ENCODE peak calls at places on chromosomes 11 and 22, in ten cellular contexts. D is IMR-90, E is stomach, G is transverse colon, T is tibial nerve, P is spleen, O is heart left ventricle, A is suprapubic skin, N is A549, Q is body of pancreas. L is an unnamed sample.
A peak's percentile ranks its signal among the peaks of the same experiment; 100 is the strongest.

GRCh38 chr11:8363924-8364323 is 100.2 kb upstream of the LMO1 start:
- DNase-seq in T (peak; percentile 24), E (no peak), A (no peak), D (no peak), O (no peak), N (no peak), G (no peak), Q (no peak), P (peak; percentile 52), L (no peak)

GRCh38 chr22:47102648-47103047 is 340.2 kb downstream of the TBC1D22A start:
- DNase-seq in T (no peak), O (no peak), P (no peak), Q (peak; percentile 31), A (peak; percentile 18), G (no peak), N (peak; percentile 10), E (no peak), D (peak; percentile 12), L (no peak)

GRCh38 chr22:45029501-45029900 is 19.7 kb upstream of the PHF21B start:
- DNase-seq in E (no peak), A (no peak), T (no peak), D (no peak), N (no peak), P (no peak), Q (no peak), G (no peak), O (no peak), L (no peak)

GRCh38 chr22:48663297-48663696 is 1164.4 kb downstream of the BRD1 start:
- DNase-seq in A (no peak), E (no peak), O (no peak), P (no peak), Q (no peak), D (no peak), G (no peak), N (peak; percentile 54), T (no peak), L (no peak)

GRCh38 chr11:126416542-126417090 is 61.1 kb downstream of the ST3GAL4 start:
- DNase-seq in O (peak; percentile 92), P (peak; percentile 94), D (peak; percentile 68), T (peak; percentile 76), A (peak; percentile 93), E (peak; percentile 88), G (peak; percentile 90), N (no peak), Q (peak; percentile 84), L (peak; percentile 88)

GRCh38 chr11:128405693-128406364 is 181.5 kb downstream of the ETS1 start:
- DNase-seq in Q (no peak), G (no peak), N (no peak), E (no peak), T (no peak), A (no peak), P (no peak), D (no peak), O (no peak), L (no peak)

GRCh38 chr11:33893711-33894401 is 2.0 kb upstream of the LMO2 start:
- DNase-seq in T (no peak), E (no peak), A (no peak), Q (no peak), N (no peak), D (no peak), G (no peak), O (no peak), P (peak; percentile 85), L (peak; percentile 65)

GRCh38 chr11:116364357-116364756 is 408.4 kb downstream of the BUD13 start:
- DNase-seq in Q (no peak), A (no peak), E (no peak), D (no peak), T (no peak), G (no peak), O (no peak), N (no peak), P (no peak), L (no peak)

DNA sequence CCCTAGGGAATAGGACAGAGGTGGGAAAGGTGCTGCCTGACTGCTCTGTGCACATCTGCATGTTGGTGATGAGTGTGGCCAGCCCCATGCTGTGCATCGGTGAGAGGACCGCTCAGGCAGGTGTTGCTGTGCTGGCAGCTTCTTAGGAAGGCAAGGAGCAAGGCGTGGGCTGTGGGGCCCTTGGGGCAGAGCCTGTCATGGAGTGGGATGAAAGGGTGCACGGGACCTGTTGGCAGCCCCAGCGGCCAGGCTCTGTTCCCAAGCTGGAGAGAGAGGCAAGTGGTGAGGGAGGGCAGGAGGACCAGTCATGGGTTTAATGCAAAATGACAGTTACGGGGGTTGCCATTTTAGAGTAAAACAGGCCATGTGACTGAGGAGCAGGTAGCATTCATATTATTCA is 78.3 kb downstream of the ZBTB16 start:
- DNase-seq in Q (no peak), O (no peak), T (no peak), E (no peak), D (no peak), A (no peak), P (no peak), N (no peak), G (no peak), L (no peak)
- H3K4me1 ChIP-seq in Q (peaks cover 79% of the 10 kb centered on the region), O (peaks cover 98% of the 10 kb centered on the region), T (peaks cover 61% of the 10 kb centered on the region), E (peaks cover 78% of the 10 kb centered on the region), D (no peaks in the 10 kb centered on the region), A (peaks cover 84% of the 10 kb centered on the region), P (peaks cover 66% of the 10 kb centered on the region), N (no peaks in the 10 kb centered on the region), G (peaks cover 83% of the 10 kb centered on the region), L (no peaks in the 10 kb centered on the region)

GRCh38 chr11:60912223-60912850 is 1.6 kb upstream of the TMEM109 start:
- DNase-seq in O (no peak), T (no peak), N (no peak), G (no peak), P (no peak), E (no peak), Q (no peak), A (no peak), D (no peak), L (no peak)

GRCh38 chr11:60914620-60915249 is 777 bp downstream of the TMEM109 start:
- DNase-seq in G (peak; percentile 38), A (no peak), O (no peak), N (no peak), T (no peak), D (peak; percentile 34), Q (no peak), P (no peak), E (no peak), L (peak; percentile 63)

GRCh38 chr11:60912851-60913550 is 957 bp upstream of the TMEM109 start:
- DNase-seq in N (no peak), P (peak; percentile 82), O (no peak), T (no peak), E (peak; percentile 46), A (no peak), D (no peak), Q (no peak), G (no peak), L (no peak)

GRCh38 chr11:60915250-60915914 is 1.4 kb downstream of the TMEM109 start:
- DNase-seq in G (peak; percentile 79), O (peak; percentile 58), N (peak; percentile 60), Q (peak; percentile 50), A (no peak), E (peak; percentile 77), T (peak; percentile 45), P (peak; percentile 93), D (peak; percentile 50), L (peak; percentile 90)

DNA sequence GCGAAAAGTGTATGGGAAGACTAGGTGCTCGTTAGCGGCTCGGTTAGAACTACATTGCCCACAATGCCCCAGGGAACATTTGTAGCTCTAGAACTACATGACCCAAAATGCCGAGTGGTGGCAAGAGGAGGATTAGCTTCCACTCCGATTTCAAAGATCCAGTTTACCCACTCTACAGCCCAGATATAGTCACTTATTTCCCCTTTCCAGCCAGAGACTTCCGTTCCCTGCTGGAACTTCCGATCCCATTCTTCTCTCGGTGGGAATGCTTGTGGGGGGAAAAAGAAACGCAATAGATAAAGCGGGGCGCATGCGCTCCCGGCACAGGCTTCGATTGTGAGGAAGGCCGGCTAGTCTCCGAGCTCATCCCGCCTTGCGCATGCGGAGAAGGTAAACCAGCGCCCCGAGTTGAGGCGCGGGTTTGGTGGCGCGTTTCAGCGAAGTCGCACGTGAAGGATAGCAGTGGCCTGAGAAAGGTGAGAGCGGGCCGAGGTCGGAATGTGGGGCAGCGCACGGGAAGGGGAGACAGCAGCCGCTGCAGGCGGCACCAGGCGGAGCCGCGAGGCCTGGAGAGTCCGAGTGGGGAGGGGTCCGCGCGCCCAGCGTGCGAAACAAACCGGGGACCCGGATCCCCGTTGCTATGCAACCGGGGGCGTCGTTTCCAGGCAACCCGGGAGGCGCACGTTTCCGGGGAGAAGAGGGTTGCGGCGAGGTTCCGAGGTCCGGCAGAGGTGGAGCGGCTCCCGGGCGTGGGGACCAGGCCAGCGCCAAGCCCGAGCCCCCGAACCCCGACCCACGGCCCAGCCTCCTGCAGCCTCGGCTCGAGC is at the start of gene TMEM109:
- DNase-seq in T (peak; percentile 85), A (peak; percentile 93), Q (peak; percentile 81), G (peak; percentile 90), O (peak; percentile 91), N (peak; percentile 87), D (peak; percentile 86), P (peak; percentile 96), E (peak; percentile 90), L (peak; percentile 89)
- TF ChIP-seq POLR2A in T (peak; percentile 68), A (no peak), Q (no peak), G (peak; percentile 51), O (no peak), N (peak; percentile 71), D (peak; percentile 21), P (no peak), E (no peak), L (no peak)

GRCh38 chr11:61359541-61359940 is 2.1 kb downstream of the CYB561A3 start:
- DNase-seq in Q (no peak), T (no peak), G (peak; percentile 49), E (no peak), A (no peak), D (no peak), N (no peak), O (no peak), P (no peak), L (no peak)

GRCh38 chr11:61357894-61358239 is 3.8 kb downstream of the CYB561A3 start:
- DNase-seq in D (no peak), N (no peak), A (no peak), P (no peak), E (no peak), Q (no peak), O (no peak), T (no peak), G (no peak), L (no peak)

GRCh38 chr11:61356701-61357100 is 5.0 kb downstream of the CYB561A3 start:
- DNase-seq in P (peak; percentile 88), N (no peak), T (no peak), E (no peak), A (no peak), O (no peak), Q (no peak), D (no peak), G (no peak), L (no peak)

GRCh38 chr11:61358566-61358965 is 3.1 kb downstream of the CYB561A3 start:
- DNase-seq in D (no peak), O (no peak), Q (no peak), N (no peak), G (no peak), P (no peak), T (no peak), A (no peak), E (no peak), L (no peak)

DNA sequence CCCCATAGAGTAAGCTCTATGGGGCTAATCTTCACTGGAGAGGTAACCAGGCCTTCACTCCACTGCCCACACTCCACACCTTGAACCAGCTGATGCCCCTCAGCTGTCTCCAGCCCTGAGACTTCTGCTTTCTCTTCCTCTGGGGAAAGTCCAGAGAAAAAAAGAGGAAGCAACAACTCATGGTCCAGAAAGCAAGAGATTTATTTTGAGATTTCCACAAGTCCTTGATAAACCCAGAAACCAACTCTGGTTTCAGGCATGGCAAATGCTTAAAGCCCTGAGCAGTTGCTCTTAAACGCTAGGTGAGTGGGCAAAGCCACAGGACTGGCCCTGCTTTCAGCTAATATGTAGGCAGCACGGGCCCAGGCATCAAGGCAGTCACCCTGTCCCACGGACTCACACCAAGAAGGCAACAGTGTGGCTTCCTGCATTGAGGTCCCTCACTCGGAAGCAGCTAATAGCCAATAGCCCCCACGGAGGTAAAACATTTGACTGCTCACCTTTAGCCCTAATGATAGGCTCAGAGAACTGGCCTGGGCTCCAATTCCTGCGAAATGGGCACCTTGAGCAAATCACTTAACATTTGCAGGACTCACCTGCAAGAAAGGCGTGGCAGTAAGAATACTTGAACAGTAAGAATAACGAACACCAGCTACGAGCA is 4.3 kb downstream of the CYB561A3 start:
- DNase-seq in E (no peak), N (no peak), P (peak; percentile 86), A (no peak), O (no peak), Q (no peak), T (no peak), D (no peak), G (no peak), L (peak; percentile 81)
- H3K4me1 ChIP-seq in E (peaks cover 12% of the 10 kb centered on the region), N (peaks cover 8% of the 10 kb centered on the region), P (peaks cover 85% of the 10 kb centered on the region), A (peaks cover 43% of the 10 kb centered on the region), O (peaks cover 20% of the 10 kb centered on the region), Q (peaks cover 10% of the 10 kb centered on the region), T (peaks cover 9% of the 10 kb centered on the region), D (peaks cover 2% of the 10 kb centered on the region), G (peaks cover 47% of the 10 kb centered on the region), L (peaks cover 40% of the 10 kb centered on the region)

DNA sequence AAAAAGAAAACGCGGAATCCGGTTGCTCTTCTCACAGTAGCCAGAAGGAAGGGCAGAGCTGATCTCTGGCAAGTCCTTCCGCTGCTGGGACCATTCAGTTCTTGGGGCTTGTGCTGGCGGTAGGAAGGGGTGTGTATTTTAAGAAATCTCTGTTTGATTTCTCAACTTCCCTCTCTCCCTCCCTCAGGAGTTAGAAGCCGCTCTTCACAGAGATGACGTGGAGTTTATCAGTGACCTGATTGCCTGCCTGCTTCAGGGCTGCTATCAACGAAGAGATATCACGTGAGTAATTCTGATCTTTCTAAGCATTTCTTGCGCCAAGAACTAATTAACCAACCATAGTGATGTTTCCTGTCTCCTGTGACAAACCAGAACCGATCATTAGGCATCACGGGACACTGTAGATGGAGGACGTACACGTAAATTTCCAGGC is 85.9 kb upstream of the SLC25A18 start:
- DNase-seq in G (no peak), O (peak; percentile 24), Q (no peak), T (peak; percentile 10), N (no peak), A (no peak), D (no peak), E (no peak), P (no peak), L (no peak)
- TF ChIP-seq POLR2A in G (no peak), O (no peak), Q (no peak), T (no peak), N (no peak), A (no peak), D (no peak), E (no peak), P (no peak), L (no peak)

L was measured in Peyer's patch.